ENCODE peak calls at places on chromosomes 6 and 20, in four cellular contexts. X is SJSA1, G is heart right ventricle, A is cardiac fibroblast. U is an unnamed sample.

GRCh38 chr6:17013701-17014100 is 88.1 kb upstream of the STMND1 start:
- DNase-seq in G (no peak), A (peak; percentile 86), X (peak; percentile 77), U (peak; percentile 78)

GRCh38 chr6:17456711-17457110 is 63.3 kb downstream of the CAP2 start:
- DNase-seq in A (no peak), X (no peak), G (no peak), U (no peak)

GRCh38 chr6:143504369-143504768 is 7.2 kb downstream of the FUCA2 start:
- DNase-seq in G (no peak), X (no peak), A (no peak), U (no peak)

GRCh38 chr6:107811591-107812218 is 12.4 kb downstream of the SCML4 start:
- DNase-seq in X (peak; percentile 37), G (no peak), A (peak; percentile 22), U (peak; percentile 21)

GRCh38 chr20:20358801-20359200 is 9.1 kb upstream of the INSM1 start:
- DNase-seq in G (no peak), X (no peak), A (no peak), U (no peak)

GRCh38 chr6:13689511-13690256 is 22.0 kb downstream of the RANBP9 start:
- DNase-seq in G (no peak), A (peak; percentile 57), X (no peak), U (no peak)

GRCh38 chr6:160254467-160255312 is 3.9 kb downstream of the SLC22A2 start:
- DNase-seq in X (no peak), A (no peak), G (no peak), U (no peak)

GRCh38 chr6:86937219-86938079 is at the start of gene HTR1E:
- DNase-seq in X (peak; percentile 31), A (peak; percentile 43), G (no peak), U (peak; percentile 17)

GRCh38 chr6:44561062-44561591 is 173.6 kb downstream of the CDC5L start:
- DNase-seq in X (no peak), A (no peak), G (no peak), U (no peak)

GRCh38 chr20:44057698-44058675 is 129.0 kb downstream of the JPH2 start:
- DNase-seq in A (peak; percentile 33), G (no peak), X (no peak), U (peak; percentile 85)

GRCh38 chr20:47578543-47578942 is 76.9 kb downstream of the NCOA3 start:
- DNase-seq in A (peak; percentile 48), G (no peak), X (no peak), U (peak; percentile 19)

GRCh38 chr6:52124126-52125121 is 37.0 kb upstream of the PKHD1 start:
- DNase-seq in A (no peak), X (no peak), G (no peak), U (no peak)

GRCh38 chr6:81865712-81866111 is 113.2 kb upstream of the TENT5A start:
- DNase-seq in A (peak; percentile 51), X (peak; percentile 70), G (no peak), U (peak; percentile 90)

GRCh38 chr6:11215773-11216172 is 16.7 kb downstream of the NEDD9 start:
- DNase-seq in G (no peak), A (peak; percentile 25), X (no peak), U (no peak)

GRCh38 chr6:26195376-26195923 is 108.2 kb downstream of the HFE start:
- DNase-seq in G (peak; percentile 85), X (peak; percentile 93), A (peak; percentile 97), U (peak; percentile 92)

GRCh38 chr20:61176874-61177273 is 75.2 kb upstream of the CDH4 start:
- DNase-seq in G (no peak), A (no peak), X (no peak), U (no peak)

GRCh38 chr6:1524040-1524480 is 85.7 kb upstream of the FOXC1 start:
- DNase-seq in G (peak; percentile 85), A (peak; percentile 55), X (peak; percentile 12), U (peak; percentile 59)

GRCh38 chr20:20666359-20666758 is 46.1 kb downstream of the RALGAPA2 start:
- DNase-seq in X (no peak), G (no peak), A (no peak), U (no peak)

GRCh38 chr20:2358006-2358405 is 22.7 kb upstream of the TGM6 start:
- DNase-seq in G (no peak), X (no peak), A (no peak), U (no peak)

GRCh38 chr6:139308284-139308916 is 16.6 kb upstream of the TXLNB start:
- DNase-seq in G (no peak), X (no peak), A (no peak), U (peak; percentile 27)

GRCh38 chr20:17536944-17537444 is 5.8 kb upstream of the BFSP1 start:
- DNase-seq in A (peak; percentile 85), X (peak; percentile 81), G (peak; percentile 26), U (peak; percentile 75)

GRCh38 chr6:43801489-43802181 is 31.6 kb downstream of the VEGFA start:
- DNase-seq in A (no peak), G (no peak), X (no peak), U (no peak)

GRCh38 chr20:32675223-32675975 is 1.7 kb upstream of the C20orf203 start:
- DNase-seq in X (no peak), A (no peak), G (no peak), U (no peak)

GRCh38 chr6:149174962-149175361 is 142.6 kb upstream of the TAB2 start:
- DNase-seq in A (no peak), X (no peak), G (no peak), U (no peak)

GRCh38 chr6:56292505-56293181 is 45.3 kb upstream of the COL21A1 start:
- DNase-seq in A (peak; percentile 87), G (no peak), X (peak; percentile 52), U (peak; percentile 80)

GRCh38 chr6:127844529-127844928 is 56.3 kb downstream of the THEMIS start:
- DNase-seq in A (no peak), X (no peak), G (no peak), U (no peak)

GRCh38 chr6:88163576-88163975 is 2.6 kb downstream of the CNR1 start:
- DNase-seq in A (no peak), X (no peak), G (no peak), U (no peak)

GRCh38 chr6:153084393-153084792 is 46.7 kb downstream of the RGS17 start:
- DNase-seq in X (no peak), A (peak; percentile 79), G (no peak), U (peak; percentile 74)

GRCh38 chr6:45619994-45620471 is 242.3 kb upstream of the SUPT3H start:
- DNase-seq in A (peak; percentile 46), G (no peak), X (no peak), U (peak; percentile 80)

GRCh38 chr20:57309544-57310115 is 20.0 kb upstream of the SPO11 start:
- DNase-seq in X (no peak), G (no peak), A (no peak), U (no peak)

GRCh38 chr20:48405909-48406308 is 421.9 kb downstream of the PREX1 start:
- DNase-seq in A (no peak), X (no peak), G (no peak), U (no peak)

GRCh38 chr6:4772750-4773149 is 3.5 kb upstream of the CDYL start:
- DNase-seq in X (no peak), A (no peak), G (no peak), U (no peak)

GRCh38 chr20:62429455-62430310 is 2.3 kb upstream of the RBBP8NL start:
- DNase-seq in A (no peak), X (no peak), G (no peak), U (no peak)

GRCh38 chr20:62427172-62428007 is at the start of gene RBBP8NL:
- DNase-seq in X (no peak), A (no peak), G (no peak), U (no peak)

GRCh38 chr20:62426678-62427077 is 661 bp downstream of the RBBP8NL start:
- DNase-seq in A (no peak), X (no peak), G (no peak), U (no peak)

GRCh38 chr20:62428396-62429160 is 1.2 kb upstream of the RBBP8NL start:
- DNase-seq in G (no peak), X (no peak), A (no peak), U (no peak)

DNA sequence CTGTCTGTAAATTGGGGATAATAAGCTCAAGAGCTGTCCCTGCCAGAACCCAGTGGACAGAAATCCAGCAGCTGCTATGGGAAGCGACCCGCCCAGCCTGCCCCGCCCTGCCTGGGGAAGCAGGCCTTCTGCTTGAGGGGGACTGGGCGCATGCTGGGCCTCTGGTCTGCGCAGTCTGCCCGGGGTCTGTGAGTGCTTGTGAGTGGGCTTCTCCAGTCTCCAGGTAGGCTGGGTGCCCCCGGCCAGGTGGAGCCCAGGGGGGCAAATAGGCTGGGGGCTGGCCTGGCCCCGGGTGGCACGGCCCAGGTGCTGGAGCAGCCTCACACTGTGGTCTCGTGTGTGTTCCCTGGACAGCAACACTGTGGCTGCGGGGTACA is 657 bp upstream of the RBBP8NL start:
- DNase-seq in A (no peak), G (no peak), X (no peak), U (no peak)
- H3K4me3 ChIP-seq in A (no peak overlapping the region), G (no peak overlapping the region), X (no peak overlapping the region), U (no peak overlapping the region)

GRCh38 chr6:169640347-169640972 is 61.4 kb downstream of the WDR27 start:
- DNase-seq in G (no peak), A (no peak), X (no peak), U (peak; percentile 58)

GRCh38 chr6:169640983-169641382 is 60.8 kb downstream of the WDR27 start:
- DNase-seq in A (no peak), X (no peak), G (no peak), U (no peak)

GRCh38 chr6:169638915-169639314 is 62.9 kb downstream of the WDR27 start:
- DNase-seq in A (no peak), G (no peak), X (no peak), U (no peak)

GRCh38 chr6:169639653-169640278 is 62.1 kb downstream of the WDR27 start:
- DNase-seq in G (no peak), A (no peak), X (no peak), U (no peak)

DNA sequence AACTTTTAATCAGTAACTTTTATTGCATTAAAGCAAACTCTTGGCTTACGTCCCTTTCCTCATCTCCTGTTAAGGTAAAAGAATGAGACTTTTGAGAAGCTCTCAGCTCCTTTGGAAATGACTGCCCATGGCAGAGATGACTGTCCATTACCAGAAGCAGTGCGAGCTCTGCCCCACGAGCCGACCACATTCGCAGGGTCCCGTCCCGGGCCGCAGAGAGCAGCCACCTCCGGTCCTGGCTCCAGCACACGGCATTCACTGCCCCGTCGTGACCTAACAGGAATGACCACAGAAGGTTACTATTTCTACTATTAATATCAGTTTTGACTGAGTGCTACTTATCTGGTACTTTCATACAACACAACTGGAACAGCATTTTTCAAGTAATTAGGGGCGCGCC is 63.4 kb downstream of the WDR27 start:
- DNase-seq in A (no peak), X (no peak), G (no peak), U (no peak)
- H3K4me3 ChIP-seq in A (no peak overlapping the region), X (no peak overlapping the region), G (no peak overlapping the region), U (no peak overlapping the region)

DNA sequence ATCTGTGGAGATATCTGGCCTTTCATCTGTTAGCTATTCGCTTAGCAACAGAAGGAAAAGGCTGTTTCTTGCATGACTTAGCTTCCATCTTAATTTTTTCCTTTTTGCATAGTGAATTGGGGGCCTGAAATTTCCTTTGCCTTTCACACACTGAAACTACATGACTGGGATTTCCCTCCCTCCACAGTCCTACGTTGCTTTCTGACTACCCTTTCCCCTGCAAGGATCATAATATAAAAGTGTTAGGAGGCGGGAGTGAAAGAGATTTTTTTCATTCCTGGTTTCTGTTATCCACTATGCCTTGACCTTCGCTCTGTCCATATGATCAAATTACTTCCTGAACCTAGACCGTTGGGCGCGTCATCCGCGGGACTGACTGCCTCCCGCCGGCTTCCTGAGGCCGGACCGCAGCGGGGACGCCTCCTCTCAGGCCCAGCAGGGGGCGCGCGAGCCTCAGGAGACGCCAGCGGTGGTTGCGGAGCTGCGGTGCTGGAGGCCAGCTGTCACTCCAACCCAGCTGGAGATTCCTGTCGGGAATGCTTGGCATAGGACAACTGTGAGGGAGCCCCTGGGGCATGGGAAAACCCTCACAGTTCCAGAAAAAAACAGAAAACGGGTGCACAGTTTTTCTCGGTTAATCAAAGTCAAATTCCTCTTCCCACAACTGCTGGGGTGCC is 55.6 kb downstream of the MEP1A start:
- DNase-seq in X (peak; percentile 78), G (peak; percentile 88), A (peak; percentile 80), U (peak; percentile 73)
- H3K4me3 ChIP-seq in X (no peak overlapping the region), G (no peak overlapping the region), A (no peak overlapping the region), U (no peak overlapping the region)

GRCh38 chr20:58851969-58852458 is 502 bp upstream of the GNAS start:
- DNase-seq in G (no peak), X (no peak), A (no peak), U (no peak)
- H3K4me3 ChIP-seq in G (peak overlapping the region; percentile 64), X (no peak overlapping the region), A (peak overlapping the region; percentile 78), U (peak overlapping the region; percentile 76)

U was measured in fibroblast of mammary gland.